ENCODE peak calls at places on chromosomes 6 and 20, in ten cellular contexts. Z is cardiac muscle cell; W is H9; T is lower lobe of right lung; D is colonic mucosa; I is tibial artery; Q is pancreas; G is right lobe of liver; F is CD8-positive, alpha-beta T cell; R is astrocyte of the spinal cord. N is an unnamed sample.

GRCh38 chr6:31619805-31620585 is 520 bp upstream of the PRRC2A start:
- DNase-seq in G (peak; percentile 98), Q (peak; percentile 97), D (peak; percentile 97), I (peak; percentile 99), F (peak; percentile 96), T (peak; percentile 99), Z (peak; percentile 100), R (peak; percentile 100), W (peak; percentile 99), N (peak; percentile 73)

GRCh38 chr20:57066126-57066900 is 200.1 kb downstream of the BMP7 start:
- DNase-seq in F (no peak), R (peak; percentile 32), G (no peak), W (no peak), I (peak; percentile 17), T (no peak), Q (no peak), Z (no peak), D (no peak), N (no peak)

GRCh38 chr6:69933239-69933638 is 66.9 kb downstream of the COL19A1 start:
- DNase-seq in Q (no peak), D (no peak), F (no peak), G (no peak), I (no peak), T (no peak), R (no peak), W (no peak), Z (peak; percentile 2), N (no peak)

GRCh38 chr6:116280161-116280959 is 630 bp upstream of the TSPYL1 start:
- DNase-seq in W (no peak), I (no peak), Z (peak; percentile 28), G (no peak), R (peak; percentile 30), Q (no peak), T (no peak), F (no peak), D (no peak), N (no peak)

GRCh38 chr20:61923371-61924166 is 142.1 kb downstream of the TAF4 start:
- DNase-seq in D (no peak), T (peak; percentile 39), F (no peak), Q (no peak), W (no peak), Z (no peak), G (peak; percentile 36), I (peak; percentile 52), R (no peak), N (no peak)

GRCh38 chr20:63290677-63291472 is 2.1 kb upstream of the COL20A1 start:
- DNase-seq in W (peak; percentile 85), T (no peak), D (peak; percentile 40), R (no peak), F (peak; percentile 58), Q (peak; percentile 74), G (no peak), Z (peak; percentile 38), I (no peak), N (peak; percentile 86)

GRCh38 chr6:31114540-31114876 is at the start of gene PSORS1C1:
- DNase-seq in W (peak; percentile 61), D (peak; percentile 79), I (peak; percentile 94), G (no peak), Z (peak; percentile 94), Q (peak; percentile 55), F (no peak), R (peak; percentile 96), T (peak; percentile 81), N (no peak)

GRCh38 chr6:65707134-65707826 is at the start of gene EYS:
- DNase-seq in R (no peak), T (no peak), D (no peak), I (no peak), Q (no peak), W (no peak), F (no peak), Z (no peak), G (no peak), N (no peak)

GRCh38 chr20:16566080-16566479 is 7.2 kb downstream of the KIF16B start:
- DNase-seq in W (no peak), R (no peak), D (no peak), Z (no peak), I (no peak), F (no peak), T (no peak), Q (no peak), G (no peak), N (no peak)

GRCh38 chr6:87251725-87252124 is 70.7 kb upstream of the SMIM8 start:
- DNase-seq in Q (no peak), T (no peak), W (no peak), F (no peak), Z (no peak), R (no peak), D (no peak), G (no peak), I (no peak), N (no peak)
- TF ChIP-seq CTCF in Q (no peak), T (no peak), W (no peak), F (no peak), Z (no peak), R (no peak), D (no peak), G (no peak), I (no peak), N (no peak)

GRCh38 chr6:105798057-105798456 is 288.1 kb upstream of the PRDM1 start:
- DNase-seq in D (peak; percentile 19), Z (peak; percentile 4), T (no peak), R (no peak), Q (no peak), W (no peak), I (peak; percentile 69), F (no peak), G (peak; percentile 61), N (peak; percentile 25)

GRCh38 chr6:105795913-105796517 is 290.1 kb upstream of the PRDM1 start:
- DNase-seq in Q (no peak), Z (no peak), F (no peak), W (no peak), T (peak; percentile 49), G (no peak), R (no peak), I (no peak), D (no peak), N (no peak)

GRCh38 chr6:105794870-105795269 is 291.3 kb upstream of the PRDM1 start:
- DNase-seq in D (no peak), F (no peak), R (no peak), W (no peak), T (no peak), Z (no peak), G (no peak), Q (no peak), I (no peak), N (no peak)

GRCh38 chr6:105799051-105799450 is 287.1 kb upstream of the PRDM1 start:
- DNase-seq in Z (no peak), W (no peak), D (no peak), I (peak; percentile 66), G (peak; percentile 73), R (no peak), Q (no peak), T (no peak), F (no peak), N (no peak)

DNA sequence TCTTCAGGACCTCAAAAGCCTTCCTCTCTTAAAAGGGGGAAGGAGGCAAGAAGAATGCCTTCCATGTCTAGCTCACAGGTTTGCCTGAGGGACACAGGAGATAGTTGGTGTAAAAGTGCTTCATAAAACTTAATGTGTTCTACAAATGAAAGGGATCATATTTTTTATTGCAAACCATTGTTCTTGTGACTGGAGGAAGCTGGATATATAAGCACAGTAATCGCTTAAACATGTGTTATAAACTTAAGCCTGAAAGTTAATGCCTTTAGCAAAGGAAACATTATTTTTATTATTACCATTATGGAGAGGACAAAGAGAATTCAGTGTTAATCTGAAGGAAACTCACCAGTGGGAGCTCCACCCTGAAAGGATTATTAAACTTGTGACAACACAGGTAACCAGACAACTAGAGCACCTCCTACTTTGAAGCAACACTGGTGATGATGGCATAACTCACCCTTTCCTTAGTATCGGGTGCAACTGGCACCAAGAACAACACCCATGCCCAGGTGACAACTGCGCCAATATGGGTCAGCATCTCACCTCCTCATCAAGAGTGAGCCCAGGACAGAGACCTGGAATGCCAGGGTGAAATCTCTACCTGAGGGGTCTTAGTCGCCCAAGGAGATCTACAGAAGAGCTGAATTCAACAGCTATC is 288.7 kb upstream of the PRDM1 start:
- DNase-seq in I (no peak), D (no peak), T (no peak), F (no peak), G (no peak), Z (no peak), Q (no peak), W (no peak), R (no peak), N (no peak)
- TF ChIP-seq CTCF in I (no peak), D (no peak), T (no peak), F (no peak), G (no peak), Z (no peak), Q (no peak), W (no peak), R (no peak), N (no peak)

DNA sequence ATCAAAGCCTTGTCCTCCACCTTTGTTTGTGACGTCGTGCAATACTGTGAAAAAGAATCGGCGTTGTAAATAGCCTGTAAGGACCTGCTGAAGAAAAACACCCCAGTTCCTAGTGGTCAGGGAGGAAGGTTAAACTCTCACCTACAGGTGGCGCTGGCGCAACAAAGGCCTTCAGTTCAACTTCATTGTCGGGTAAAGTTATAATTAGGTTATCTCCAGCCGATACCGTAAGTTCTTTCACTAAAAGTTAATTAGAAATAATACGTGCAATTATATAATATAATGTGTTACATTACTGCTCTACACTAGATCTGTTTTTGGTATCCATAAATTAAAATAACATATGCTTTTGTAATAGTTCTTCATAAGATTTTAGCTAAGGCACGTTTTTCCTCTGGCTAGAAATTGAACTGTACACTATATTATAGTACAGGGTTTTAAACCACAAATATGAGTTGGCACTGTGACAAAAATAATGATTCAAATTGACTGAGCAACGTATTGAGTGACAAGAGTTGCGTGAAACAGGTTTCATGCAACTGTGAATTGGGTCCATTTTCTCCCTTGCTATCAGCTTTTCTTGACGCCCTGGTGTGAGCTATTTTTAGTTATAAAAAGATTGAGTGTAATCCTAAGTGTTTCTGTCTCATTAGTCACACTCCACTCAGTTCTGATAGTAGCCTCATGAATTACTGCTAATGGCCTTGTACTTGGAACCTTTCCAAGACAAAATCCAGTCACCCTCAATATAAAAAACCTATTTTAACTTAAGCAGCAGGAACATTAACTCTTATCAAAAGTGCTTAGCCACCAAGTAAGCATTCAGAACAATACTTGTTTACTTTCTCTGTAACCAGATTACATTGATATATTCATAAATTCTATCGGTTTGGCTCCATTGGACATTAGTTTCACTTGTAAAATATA is 62.3 kb downstream of the KIAA0319 start:
- DNase-seq in F (peak; percentile 77), Z (peak; percentile 61), D (peak; percentile 87), Q (peak; percentile 73), R (peak; percentile 69), W (peak; percentile 76), G (peak; percentile 73), T (peak; percentile 81), I (peak; percentile 74), N (no peak)
- TF ChIP-seq CTCF in F (peak; percentile 99), Z (peak; percentile 75), D (peak; percentile 84), Q (peak; percentile 66), R (peak; percentile 86), W (peak; percentile 88), G (peak; percentile 88), T (peak; percentile 86), I (peak; percentile 71), N (peak; percentile 78)

DNA sequence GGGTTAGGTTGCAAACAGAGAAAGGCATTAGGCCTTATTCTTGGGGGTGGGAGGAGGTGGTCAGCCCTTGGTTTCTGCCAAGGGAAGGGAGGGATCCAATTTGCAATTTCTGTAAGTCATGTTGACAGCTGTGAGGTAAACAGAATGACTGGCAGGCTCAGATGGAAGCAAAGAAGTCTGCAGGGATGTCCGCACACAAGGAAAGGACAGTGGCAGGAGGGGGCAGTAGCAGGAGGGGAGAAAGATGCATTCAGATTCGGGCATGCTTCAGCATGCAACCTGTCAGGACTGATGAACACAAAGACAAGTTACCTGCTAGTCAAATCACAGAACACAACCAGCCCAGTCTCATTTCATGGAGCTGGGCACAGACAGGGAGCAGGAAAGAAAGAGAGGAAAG is 217.9 kb upstream of the FOXA2 start:
- DNase-seq in Z (no peak), T (no peak), D (no peak), I (no peak), R (no peak), G (no peak), W (no peak), F (no peak), Q (no peak), N (no peak)
- TF ChIP-seq CTCF in Z (no peak), T (no peak), D (no peak), I (no peak), R (no peak), G (no peak), W (no peak), F (no peak), Q (no peak), N (no peak)

N was measured in D721Med.